ENCODE peak calls at places on chromosome 5, in eight cellular contexts. One of them, this sample, is unnamed.

GRCh38 chr5:98454407-98454806 is 319.1 kb upstream of the RGMB start:
- DNase-seq in stimulated activated CD4-positive, alpha-beta T cell treated with anti-CD3 and anti-CD28 coated beads, TNF-alpha, amount 100 ng/mL, for 1 hour: no peak
- DNase-seq in psoas muscle: no peak
- DNase-seq in CD4-positive, alpha-beta T cell: no peak
- DNase-seq in naive B cell: no peak
- DNase-seq in KBM-7: no peak
- DNase-seq in activated CD4-positive, alpha-beta T cell treated with anti-CD3 and anti-CD28 coated beads for 48 hours: no peak
- DNase-seq in type B pancreatic cell: no peak
- DNase-seq in this sample: no peak

GRCh38 chr5:4572297-4572696 is 567.8 kb upstream of the ADAMTS16 start:
- DNase-seq in stimulated activated CD4-positive, alpha-beta T cell treated with anti-CD3 and anti-CD28 coated beads, TNF-alpha, amount 100 ng/mL, for 1 hour: no peak
- DNase-seq in psoas muscle: no peak
- DNase-seq in KBM-7: no peak
- DNase-seq in naive B cell: no peak
- DNase-seq in activated CD4-positive, alpha-beta T cell treated with anti-CD3 and anti-CD28 coated beads for 48 hours: no peak
- DNase-seq in type B pancreatic cell: no peak
- DNase-seq in CD4-positive, alpha-beta T cell: no peak
- DNase-seq in this sample: no peak

GRCh38 chr5:76372320-76373054 is 30.6 kb upstream of the IQGAP2 start:
- DNase-seq in psoas muscle: no peak
- DNase-seq in CD4-positive, alpha-beta T cell: no peak
- DNase-seq in activated CD4-positive, alpha-beta T cell treated with anti-CD3 and anti-CD28 coated beads for 48 hours: no peak
- DNase-seq in KBM-7: no peak
- DNase-seq in naive B cell: no peak
- DNase-seq in type B pancreatic cell: no peak
- DNase-seq in stimulated activated CD4-positive, alpha-beta T cell treated with anti-CD3 and anti-CD28 coated beads, TNF-alpha, amount 100 ng/mL, for 1 hour: no peak
- DNase-seq in this sample: no peak

GRCh38 chr5:135173662-135174290 is 139.7 kb upstream of the PITX1 start:
- DNase-seq in psoas muscle: no peak
- DNase-seq in stimulated activated CD4-positive, alpha-beta T cell treated with anti-CD3 and anti-CD28 coated beads, TNF-alpha, amount 100 ng/mL, for 1 hour: no peak
- DNase-seq in activated CD4-positive, alpha-beta T cell treated with anti-CD3 and anti-CD28 coated beads for 48 hours: no peak
- DNase-seq in type B pancreatic cell: no peak
- DNase-seq in naive B cell: no peak
- DNase-seq in KBM-7: no peak
- DNase-seq in CD4-positive, alpha-beta T cell: no peak
- DNase-seq in this sample: peak

GRCh38 chr5:138629383-138629782 is 54.2 kb upstream of the HSPA9 start:
- DNase-seq in KBM-7: no peak
- DNase-seq in CD4-positive, alpha-beta T cell: no peak
- DNase-seq in stimulated activated CD4-positive, alpha-beta T cell treated with anti-CD3 and anti-CD28 coated beads, TNF-alpha, amount 100 ng/mL, for 1 hour: no peak
- DNase-seq in activated CD4-positive, alpha-beta T cell treated with anti-CD3 and anti-CD28 coated beads for 48 hours: no peak
- DNase-seq in psoas muscle: no peak
- DNase-seq in naive B cell: no peak
- DNase-seq in type B pancreatic cell: no peak
- DNase-seq in this sample: no peak

GRCh38 chr5:59660737-59661136 is 232.8 kb downstream of the PDE4D start:
- DNase-seq in KBM-7: peak
- DNase-seq in stimulated activated CD4-positive, alpha-beta T cell treated with anti-CD3 and anti-CD28 coated beads, TNF-alpha, amount 100 ng/mL, for 1 hour: no peak
- DNase-seq in type B pancreatic cell: no peak
- DNase-seq in activated CD4-positive, alpha-beta T cell treated with anti-CD3 and anti-CD28 coated beads for 48 hours: no peak
- DNase-seq in CD4-positive, alpha-beta T cell: no peak
- DNase-seq in naive B cell: peak
- DNase-seq in psoas muscle: no peak
- DNase-seq in this sample: no peak

GRCh38 chr5:6435356-6435755 is 13.3 kb upstream of the UBE2QL1 start:
- DNase-seq in psoas muscle: peak
- DNase-seq in CD4-positive, alpha-beta T cell: no peak
- DNase-seq in naive B cell: no peak
- DNase-seq in stimulated activated CD4-positive, alpha-beta T cell treated with anti-CD3 and anti-CD28 coated beads, TNF-alpha, amount 100 ng/mL, for 1 hour: no peak
- DNase-seq in activated CD4-positive, alpha-beta T cell treated with anti-CD3 and anti-CD28 coated beads for 48 hours: peak
- DNase-seq in KBM-7: peak
- DNase-seq in type B pancreatic cell: no peak
- DNase-seq in this sample: peak

GRCh38 chr5:9927521-9927997 is 297.4 kb upstream of the TAS2R1 start:
- DNase-seq in psoas muscle: no peak
- DNase-seq in type B pancreatic cell: no peak
- DNase-seq in CD4-positive, alpha-beta T cell: no peak
- DNase-seq in stimulated activated CD4-positive, alpha-beta T cell treated with anti-CD3 and anti-CD28 coated beads, TNF-alpha, amount 100 ng/mL, for 1 hour: no peak
- DNase-seq in KBM-7: no peak
- DNase-seq in activated CD4-positive, alpha-beta T cell treated with anti-CD3 and anti-CD28 coated beads for 48 hours: no peak
- DNase-seq in naive B cell: no peak
- DNase-seq in this sample: no peak

GRCh38 chr5:129905467-129906176 is 1.4 kb downstream of the CHSY3 start:
- DNase-seq in KBM-7: peak
- DNase-seq in activated CD4-positive, alpha-beta T cell treated with anti-CD3 and anti-CD28 coated beads for 48 hours: peak
- DNase-seq in stimulated activated CD4-positive, alpha-beta T cell treated with anti-CD3 and anti-CD28 coated beads, TNF-alpha, amount 100 ng/mL, for 1 hour: no peak
- DNase-seq in psoas muscle: peak
- DNase-seq in naive B cell: no peak
- DNase-seq in CD4-positive, alpha-beta T cell: no peak
- DNase-seq in type B pancreatic cell: no peak
- DNase-seq in this sample: peak

GRCh38 chr5:59357421-59357977 is 536.0 kb downstream of the PDE4D start:
- DNase-seq in stimulated activated CD4-positive, alpha-beta T cell treated with anti-CD3 and anti-CD28 coated beads, TNF-alpha, amount 100 ng/mL, for 1 hour: no peak
- DNase-seq in activated CD4-positive, alpha-beta T cell treated with anti-CD3 and anti-CD28 coated beads for 48 hours: no peak
- DNase-seq in naive B cell: no peak
- DNase-seq in KBM-7: no peak
- DNase-seq in CD4-positive, alpha-beta T cell: no peak
- DNase-seq in type B pancreatic cell: no peak
- DNase-seq in psoas muscle: no peak
- DNase-seq in this sample: peak

GRCh38 chr5:34686762-34687268 is 30.7 kb downstream of the RAI14 start:
- DNase-seq in activated CD4-positive, alpha-beta T cell treated with anti-CD3 and anti-CD28 coated beads for 48 hours: no peak
- DNase-seq in KBM-7: no peak
- DNase-seq in stimulated activated CD4-positive, alpha-beta T cell treated with anti-CD3 and anti-CD28 coated beads, TNF-alpha, amount 100 ng/mL, for 1 hour: no peak
- DNase-seq in psoas muscle: no peak
- DNase-seq in type B pancreatic cell: no peak
- DNase-seq in naive B cell: no peak
- DNase-seq in CD4-positive, alpha-beta T cell: no peak
- DNase-seq in this sample: no peak

GRCh38 chr5:93578813-93579560 is 2.0 kb downstream of the NR2F1-AS1 start:
- DNase-seq in KBM-7: peak
- DNase-seq in type B pancreatic cell: no peak
- DNase-seq in CD4-positive, alpha-beta T cell: no peak
- DNase-seq in activated CD4-positive, alpha-beta T cell treated with anti-CD3 and anti-CD28 coated beads for 48 hours: no peak
- DNase-seq in psoas muscle: no peak
- DNase-seq in naive B cell: no peak
- DNase-seq in stimulated activated CD4-positive, alpha-beta T cell treated with anti-CD3 and anti-CD28 coated beads, TNF-alpha, amount 100 ng/mL, for 1 hour: no peak
- DNase-seq in this sample: no peak

GRCh38 chr5:36367524-36367923 is 65.8 kb upstream of the RANBP3L start:
- DNase-seq in naive B cell: no peak
- DNase-seq in activated CD4-positive, alpha-beta T cell treated with anti-CD3 and anti-CD28 coated beads for 48 hours: no peak
- DNase-seq in psoas muscle: no peak
- DNase-seq in CD4-positive, alpha-beta T cell: no peak
- DNase-seq in KBM-7: no peak
- DNase-seq in type B pancreatic cell: no peak
- DNase-seq in stimulated activated CD4-positive, alpha-beta T cell treated with anti-CD3 and anti-CD28 coated beads, TNF-alpha, amount 100 ng/mL, for 1 hour: no peak
- DNase-seq in this sample: no peak

GRCh38 chr5:143161893-143162520 is 241.5 kb downstream of the NR3C1 start:
- DNase-seq in type B pancreatic cell: no peak
- DNase-seq in activated CD4-positive, alpha-beta T cell treated with anti-CD3 and anti-CD28 coated beads for 48 hours: no peak
- DNase-seq in CD4-positive, alpha-beta T cell: no peak
- DNase-seq in KBM-7: no peak
- DNase-seq in psoas muscle: peak
- DNase-seq in naive B cell: no peak
- DNase-seq in stimulated activated CD4-positive, alpha-beta T cell treated with anti-CD3 and anti-CD28 coated beads, TNF-alpha, amount 100 ng/mL, for 1 hour: no peak
- DNase-seq in this sample: no peak

GRCh38 chr5:126544087-126544740 is 50.8 kb downstream of the ALDH7A1 start:
- DNase-seq in stimulated activated CD4-positive, alpha-beta T cell treated with anti-CD3 and anti-CD28 coated beads, TNF-alpha, amount 100 ng/mL, for 1 hour: no peak
- DNase-seq in psoas muscle: no peak
- DNase-seq in CD4-positive, alpha-beta T cell: peak
- DNase-seq in naive B cell: peak
- DNase-seq in KBM-7: peak
- DNase-seq in type B pancreatic cell: no peak
- DNase-seq in activated CD4-positive, alpha-beta T cell treated with anti-CD3 and anti-CD28 coated beads for 48 hours: peak
- DNase-seq in this sample: no peak

GRCh38 chr5:170307575-170308465 is 10.2 kb upstream of the LCP2 start:
- DNase-seq in activated CD4-positive, alpha-beta T cell treated with anti-CD3 and anti-CD28 coated beads for 48 hours: no peak
- DNase-seq in naive B cell: no peak
- DNase-seq in KBM-7: no peak
- DNase-seq in CD4-positive, alpha-beta T cell: no peak
- DNase-seq in type B pancreatic cell: no peak
- DNase-seq in psoas muscle: peak
- DNase-seq in stimulated activated CD4-positive, alpha-beta T cell treated with anti-CD3 and anti-CD28 coated beads, TNF-alpha, amount 100 ng/mL, for 1 hour: no peak
- DNase-seq in this sample: peak

GRCh38 chr5:143401846-143402463 is 1.5 kb downstream of the NR3C1 start:
- DNase-seq in psoas muscle: no peak
- DNase-seq in activated CD4-positive, alpha-beta T cell treated with anti-CD3 and anti-CD28 coated beads for 48 hours: no peak
- DNase-seq in type B pancreatic cell: no peak
- DNase-seq in stimulated activated CD4-positive, alpha-beta T cell treated with anti-CD3 and anti-CD28 coated beads, TNF-alpha, amount 100 ng/mL, for 1 hour: no peak
- DNase-seq in CD4-positive, alpha-beta T cell: no peak
- DNase-seq in KBM-7: no peak
- DNase-seq in naive B cell: no peak
- DNase-seq in this sample: no peak

GRCh38 chr5:1320436-1321344 is 24.2 kb downstream of the CLPTM1L start:
- DNase-seq in type B pancreatic cell: peak
- DNase-seq in CD4-positive, alpha-beta T cell: no peak
- DNase-seq in KBM-7: no peak
- DNase-seq in stimulated activated CD4-positive, alpha-beta T cell treated with anti-CD3 and anti-CD28 coated beads, TNF-alpha, amount 100 ng/mL, for 1 hour: no peak
- DNase-seq in activated CD4-positive, alpha-beta T cell treated with anti-CD3 and anti-CD28 coated beads for 48 hours: no peak
- DNase-seq in psoas muscle: no peak
- DNase-seq in naive B cell: no peak
- DNase-seq in this sample: no peak

GRCh38 chr5:157323107-157323706 is 57.3 kb downstream of the CYFIP2 start:
- DNase-seq in naive B cell: no peak
- DNase-seq in psoas muscle: no peak
- DNase-seq in type B pancreatic cell: no peak
- DNase-seq in activated CD4-positive, alpha-beta T cell treated with anti-CD3 and anti-CD28 coated beads for 48 hours: peak
- DNase-seq in KBM-7: no peak
- DNase-seq in stimulated activated CD4-positive, alpha-beta T cell treated with anti-CD3 and anti-CD28 coated beads, TNF-alpha, amount 100 ng/mL, for 1 hour: no peak
- DNase-seq in CD4-positive, alpha-beta T cell: no peak
- DNase-seq in this sample: no peak

GRCh38 chr5:26259081-26259480 is 779.3 kb downstream of the CDH9 start:
- DNase-seq in CD4-positive, alpha-beta T cell: no peak
- DNase-seq in type B pancreatic cell: no peak
- DNase-seq in stimulated activated CD4-positive, alpha-beta T cell treated with anti-CD3 and anti-CD28 coated beads, TNF-alpha, amount 100 ng/mL, for 1 hour: no peak
- DNase-seq in activated CD4-positive, alpha-beta T cell treated with anti-CD3 and anti-CD28 coated beads for 48 hours: no peak
- DNase-seq in psoas muscle: no peak
- DNase-seq in KBM-7: no peak
- DNase-seq in naive B cell: no peak
- DNase-seq in this sample: no peak

GRCh38 chr5:107618233-107618632 is 52.5 kb downstream of the EFNA5 start:
- DNase-seq in stimulated activated CD4-positive, alpha-beta T cell treated with anti-CD3 and anti-CD28 coated beads, TNF-alpha, amount 100 ng/mL, for 1 hour: no peak
- DNase-seq in naive B cell: no peak
- DNase-seq in type B pancreatic cell: no peak
- DNase-seq in KBM-7: no peak
- DNase-seq in CD4-positive, alpha-beta T cell: no peak
- DNase-seq in activated CD4-positive, alpha-beta T cell treated with anti-CD3 and anti-CD28 coated beads for 48 hours: no peak
- DNase-seq in psoas muscle: no peak
- DNase-seq in this sample: no peak

GRCh38 chr5:125274211-125274610 is 527.8 kb upstream of the ZNF608 start:
- DNase-seq in psoas muscle: no peak
- DNase-seq in type B pancreatic cell: no peak
- DNase-seq in CD4-positive, alpha-beta T cell: no peak
- DNase-seq in stimulated activated CD4-positive, alpha-beta T cell treated with anti-CD3 and anti-CD28 coated beads, TNF-alpha, amount 100 ng/mL, for 1 hour: no peak
- DNase-seq in naive B cell: no peak
- DNase-seq in KBM-7: no peak
- DNase-seq in activated CD4-positive, alpha-beta T cell treated with anti-CD3 and anti-CD28 coated beads for 48 hours: no peak
- DNase-seq in this sample: no peak

GRCh38 chr5:65861830-65862241 is 64.5 kb upstream of the ERBIN start:
- DNase-seq in KBM-7: no peak
- DNase-seq in activated CD4-positive, alpha-beta T cell treated with anti-CD3 and anti-CD28 coated beads for 48 hours: no peak
- DNase-seq in stimulated activated CD4-positive, alpha-beta T cell treated with anti-CD3 and anti-CD28 coated beads, TNF-alpha, amount 100 ng/mL, for 1 hour: no peak
- DNase-seq in CD4-positive, alpha-beta T cell: no peak
- DNase-seq in psoas muscle: no peak
- DNase-seq in naive B cell: no peak
- DNase-seq in type B pancreatic cell: no peak
- DNase-seq in this sample: no peak

GRCh38 chr5:143401253-143401845 is 2.1 kb downstream of the NR3C1 start:
- DNase-seq in psoas muscle: no peak
- DNase-seq in type B pancreatic cell: no peak
- DNase-seq in KBM-7: no peak
- DNase-seq in CD4-positive, alpha-beta T cell: no peak
- DNase-seq in activated CD4-positive, alpha-beta T cell treated with anti-CD3 and anti-CD28 coated beads for 48 hours: no peak
- DNase-seq in naive B cell: no peak
- DNase-seq in stimulated activated CD4-positive, alpha-beta T cell treated with anti-CD3 and anti-CD28 coated beads, TNF-alpha, amount 100 ng/mL, for 1 hour: no peak
- DNase-seq in this sample: no peak

GRCh38 chr5:167814828-167815227 is 476.6 kb upstream of the WWC1 start:
- DNase-seq in stimulated activated CD4-positive, alpha-beta T cell treated with anti-CD3 and anti-CD28 coated beads, TNF-alpha, amount 100 ng/mL, for 1 hour: no peak
- DNase-seq in naive B cell: no peak
- DNase-seq in KBM-7: no peak
- DNase-seq in CD4-positive, alpha-beta T cell: no peak
- DNase-seq in type B pancreatic cell: no peak
- DNase-seq in activated CD4-positive, alpha-beta T cell treated with anti-CD3 and anti-CD28 coated beads for 48 hours: no peak
- DNase-seq in psoas muscle: no peak
- DNase-seq in this sample: no peak

GRCh38 chr5:73786043-73786831 is 160.2 kb downstream of the ARHGEF28 start:
- DNase-seq in psoas muscle: no peak
- DNase-seq in KBM-7: no peak
- DNase-seq in naive B cell: no peak
- DNase-seq in activated CD4-positive, alpha-beta T cell treated with anti-CD3 and anti-CD28 coated beads for 48 hours: no peak
- DNase-seq in type B pancreatic cell: no peak
- DNase-seq in CD4-positive, alpha-beta T cell: no peak
- DNase-seq in stimulated activated CD4-positive, alpha-beta T cell treated with anti-CD3 and anti-CD28 coated beads, TNF-alpha, amount 100 ng/mL, for 1 hour: no peak
- DNase-seq in this sample: peak

GRCh38 chr5:143652104-143652700 is 159.8 kb upstream of the HMHB1 start:
- DNase-seq in CD4-positive, alpha-beta T cell: no peak
- DNase-seq in psoas muscle: no peak
- DNase-seq in activated CD4-positive, alpha-beta T cell treated with anti-CD3 and anti-CD28 coated beads for 48 hours: peak
- DNase-seq in naive B cell: no peak
- DNase-seq in stimulated activated CD4-positive, alpha-beta T cell treated with anti-CD3 and anti-CD28 coated beads, TNF-alpha, amount 100 ng/mL, for 1 hour: no peak
- DNase-seq in KBM-7: no peak
- DNase-seq in type B pancreatic cell: no peak
- DNase-seq in this sample: no peak

This sample was measured in NCI-H510A treated with DMSO at 0.1 percent for 48 hours.